ENCODE peak calls at places on chromosome 3, in seven cellular contexts. One of them, this sample, is unnamed.

GRCh38 chr3:160195106-160195505 is 30.1 kb upstream of the C3orf80 start:
- DNase-seq in H1: no peak
- DNase-seq in K562: no peak
- DNase-seq in SK-N-SH: no peak
- DNase-seq in HCT116: no peak
- DNase-seq in HepG2: no peak
- DNase-seq in GM12878: no peak
- DNase-seq in this sample: no peak

GRCh38 chr3:46971742-46972141 is 4.8 kb downstream of the CCDC12 start:
- DNase-seq in H1: no peak
- DNase-seq in K562: peak
- DNase-seq in SK-N-SH: no peak
- DNase-seq in HCT116: no peak
- DNase-seq in HepG2: no peak
- DNase-seq in GM12878: no peak
- DNase-seq in this sample: no peak

GRCh38 chr3:98855811-98856400 is 45.6 kb downstream of the DCBLD2 start:
- DNase-seq in H1: no peak
- DNase-seq in K562: no peak
- DNase-seq in SK-N-SH: no peak
- DNase-seq in HCT116: no peak
- DNase-seq in HepG2: no peak
- DNase-seq in GM12878: no peak
- DNase-seq in this sample: no peak

GRCh38 chr3:74750901-74751300 is 136.4 kb upstream of the CNTN3 start:
- DNase-seq in H1: no peak
- DNase-seq in K562: no peak
- DNase-seq in SK-N-SH: no peak
- DNase-seq in HCT116: no peak
- DNase-seq in HepG2: no peak
- DNase-seq in GM12878: no peak
- DNase-seq in this sample: no peak

GRCh38 chr3:134251731-134252391 is 1.2 kb upstream of the RYK start:
- DNase-seq in H1: no peak
- DNase-seq in K562: no peak
- DNase-seq in SK-N-SH: peak
- DNase-seq in HCT116: no peak
- DNase-seq in HepG2: peak
- DNase-seq in GM12878: no peak
- DNase-seq in this sample: no peak

GRCh38 chr3:120791958-120792357 is 49.4 kb downstream of the GTF2E1 start:
- DNase-seq in H1: no peak
- DNase-seq in K562: peak
- DNase-seq in SK-N-SH: no peak
- DNase-seq in HCT116: no peak
- DNase-seq in HepG2: no peak
- DNase-seq in GM12878: no peak
- DNase-seq in this sample: no peak

GRCh38 chr3:124082343-124082742 is 90.4 kb upstream of the ROPN1 start:
- DNase-seq in H1: no peak
- DNase-seq in K562: no peak
- DNase-seq in SK-N-SH: no peak
- DNase-seq in HCT116: no peak
- DNase-seq in HepG2: no peak
- DNase-seq in GM12878: no peak
- DNase-seq in this sample: no peak

GRCh38 chr3:149324332-149324731 is 9.1 kb downstream of the TM4SF18 start:
- DNase-seq in H1: no peak
- DNase-seq in K562: no peak
- DNase-seq in SK-N-SH: no peak
- DNase-seq in HCT116: no peak
- DNase-seq in HepG2: no peak
- DNase-seq in GM12878: no peak
- DNase-seq in this sample: no peak

GRCh38 chr3:151400341-151400740 is 15.8 kb upstream of the P2RY12 start:
- DNase-seq in H1: no peak
- DNase-seq in K562: no peak
- DNase-seq in SK-N-SH: no peak
- DNase-seq in HCT116: no peak
- DNase-seq in HepG2: no peak
- DNase-seq in GM12878: no peak
- DNase-seq in this sample: no peak

GRCh38 chr3:182979103-182979697 is 1.1 kb downstream of the DCUN1D1 start:
- DNase-seq in H1: no peak
- DNase-seq in K562: no peak
- DNase-seq in SK-N-SH: no peak
- DNase-seq in HCT116: no peak
- DNase-seq in HepG2: peak
- DNase-seq in GM12878: no peak
- DNase-seq in this sample: peak

GRCh38 chr3:6921041-6921440 is 60.1 kb downstream of the GRM7 start:
- DNase-seq in H1: no peak
- DNase-seq in K562: no peak
- DNase-seq in SK-N-SH: no peak
- DNase-seq in HCT116: no peak
- DNase-seq in HepG2: no peak
- DNase-seq in GM12878: no peak
- DNase-seq in this sample: no peak

GRCh38 chr3:66938338-66938963 is 59.7 kb upstream of the KBTBD8 start:
- DNase-seq in H1: peak
- DNase-seq in K562: peak
- DNase-seq in SK-N-SH: peak
- DNase-seq in HCT116: peak
- DNase-seq in HepG2: peak
- DNase-seq in GM12878: peak
- DNase-seq in this sample: peak

GRCh38 chr3:49747792-49748480 is 24.2 kb upstream of the GMPPB start:
- DNase-seq in H1: no peak
- DNase-seq in K562: no peak
- DNase-seq in SK-N-SH: no peak
- DNase-seq in HCT116: no peak
- DNase-seq in HepG2: peak
- DNase-seq in GM12878: no peak
- DNase-seq in this sample: no peak

GRCh38 chr3:23129817-23130216 is 73.3 kb upstream of the UBE2E2 start:
- DNase-seq in H1: no peak
- DNase-seq in K562: no peak
- DNase-seq in SK-N-SH: no peak
- DNase-seq in HCT116: no peak
- DNase-seq in HepG2: no peak
- DNase-seq in GM12878: no peak
- DNase-seq in this sample: peak

GRCh38 chr3:171458857-171459129 is 1.4 kb downstream of the TNIK start:
- DNase-seq in H1: no peak
- DNase-seq in K562: no peak
- DNase-seq in SK-N-SH: peak
- DNase-seq in HCT116: no peak
- DNase-seq in HepG2: no peak
- DNase-seq in GM12878: no peak
- DNase-seq in this sample: no peak

GRCh38 chr3:177053107-177053506 is 144.2 kb downstream of the TBL1XR1 start:
- DNase-seq in H1: no peak
- DNase-seq in K562: no peak
- DNase-seq in SK-N-SH: no peak
- DNase-seq in HCT116: no peak
- DNase-seq in HepG2: no peak
- DNase-seq in GM12878: no peak
- DNase-seq in this sample: no peak

GRCh38 chr3:28940530-28940929 is 340.3 kb upstream of the RBMS3 start:
- DNase-seq in H1: no peak
- DNase-seq in K562: no peak
- DNase-seq in SK-N-SH: no peak
- DNase-seq in HCT116: no peak
- DNase-seq in HepG2: no peak
- DNase-seq in GM12878: peak
- DNase-seq in this sample: no peak

GRCh38 chr3:190072856-190073255 is 47.8 kb downstream of the P3H2 start:
- DNase-seq in H1: no peak
- DNase-seq in K562: no peak
- DNase-seq in SK-N-SH: no peak
- DNase-seq in HCT116: no peak
- DNase-seq in HepG2: no peak
- DNase-seq in GM12878: no peak
- DNase-seq in this sample: no peak

GRCh38 chr3:24494616-24495333 is at the start of gene THRB:
- DNase-seq in H1: no peak
- DNase-seq in K562: peak
- DNase-seq in SK-N-SH: peak
- DNase-seq in HCT116: peak
- DNase-seq in HepG2: peak
- DNase-seq in GM12878: no peak
- DNase-seq in this sample: peak

GRCh38 chr3:166071831-166072230 is 234.6 kb upstream of the BCHE start:
- DNase-seq in H1: no peak
- DNase-seq in K562: no peak
- DNase-seq in SK-N-SH: no peak
- DNase-seq in HCT116: no peak
- DNase-seq in HepG2: no peak
- DNase-seq in GM12878: no peak
- DNase-seq in this sample: no peak

GRCh38 chr3:13621381-13622221 is 72.7 kb downstream of the FBLN2 start:
- DNase-seq in H1: no peak
- DNase-seq in K562: no peak
- DNase-seq in SK-N-SH: no peak
- DNase-seq in HCT116: no peak
- DNase-seq in HepG2: no peak
- DNase-seq in GM12878: no peak
- DNase-seq in this sample: no peak

GRCh38 chr3:18302517-18302916 is 122.6 kb downstream of the SATB1 start:
- DNase-seq in H1: no peak
- DNase-seq in K562: no peak
- DNase-seq in SK-N-SH: no peak
- DNase-seq in HCT116: no peak
- DNase-seq in HepG2: no peak
- DNase-seq in GM12878: no peak
- DNase-seq in this sample: no peak

GRCh38 chr3:119660474-119661150 is at the start of gene POPDC2:
- DNase-seq in H1: no peak
- DNase-seq in K562: no peak
- DNase-seq in SK-N-SH: peak
- DNase-seq in HCT116: no peak
- DNase-seq in HepG2: no peak
- DNase-seq in GM12878: no peak
- DNase-seq in this sample: no peak

GRCh38 chr3:100158877-100159563 is 44.7 kb upstream of the FILIP1L start:
- DNase-seq in H1: no peak
- DNase-seq in K562: no peak
- DNase-seq in SK-N-SH: peak
- DNase-seq in HCT116: no peak
- DNase-seq in HepG2: no peak
- DNase-seq in GM12878: no peak
- DNase-seq in this sample: no peak

GRCh38 chr3:38353151-38353550 is 6.6 kb downstream of the XYLB start:
- DNase-seq in H1: no peak
- DNase-seq in K562: no peak
- DNase-seq in SK-N-SH: no peak
- DNase-seq in HCT116: no peak
- DNase-seq in HepG2: no peak
- DNase-seq in GM12878: no peak
- DNase-seq in this sample: no peak

GRCh38 chr3:46680298-46680826 is 13.1 kb downstream of the ALS2CL start:
- DNase-seq in H1: no peak
- DNase-seq in K562: no peak
- DNase-seq in SK-N-SH: no peak
- DNase-seq in HCT116: no peak
- DNase-seq in HepG2: no peak
- DNase-seq in GM12878: no peak
- DNase-seq in this sample: no peak

DNA sequence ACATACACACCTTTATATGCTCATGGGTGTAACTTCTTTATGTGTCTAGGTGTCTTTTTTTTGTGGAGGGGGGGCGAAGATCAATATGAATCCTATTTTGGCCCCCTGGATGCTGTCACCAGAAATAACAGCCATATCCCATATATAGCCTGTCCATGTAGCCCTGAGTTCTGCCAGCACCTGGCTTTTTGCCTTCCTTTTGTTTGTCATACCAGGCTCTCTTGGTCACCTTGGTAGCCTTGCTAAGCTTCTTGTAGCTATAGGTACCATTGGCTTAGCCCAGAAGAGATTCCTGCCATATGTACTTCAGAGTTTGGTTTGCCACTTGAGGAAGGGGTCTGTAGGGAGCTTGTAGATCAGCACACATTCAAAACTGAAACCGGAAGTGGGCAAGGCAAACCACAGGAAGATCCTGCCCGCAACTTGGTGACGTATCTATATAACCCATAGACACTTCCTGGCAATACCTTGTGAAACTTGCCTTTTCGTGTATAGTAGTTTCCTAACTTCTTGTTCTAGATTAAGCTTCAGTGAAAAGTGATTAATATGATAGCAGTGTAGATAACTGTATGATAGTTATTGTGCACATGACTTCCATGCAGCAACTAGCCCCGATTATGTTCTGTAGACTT is 11.9 kb downstream of the RASA2 start:
- DNase-seq in H1: no peak
- DNase-seq in K562: no peak
- DNase-seq in SK-N-SH: no peak
- DNase-seq in HCT116: no peak
- DNase-seq in HepG2: no peak
- DNase-seq in GM12878: peak
- DNase-seq in this sample: no peak
- TF ChIP-seq JUND in H1: no peak
- TF ChIP-seq JUND in K562: no peak
- TF ChIP-seq JUND in SK-N-SH: no peak
- TF ChIP-seq JUND in HCT116: no peak
- TF ChIP-seq JUND in HepG2: no peak
- TF ChIP-seq JUND in GM12878: no peak
- TF ChIP-seq JUND in this sample: no peak

GRCh38 chr3:185630182-185630622 is 44.1 kb downstream of the SENP2 start:
- DNase-seq in H1: no peak
- DNase-seq in K562: no peak
- DNase-seq in SK-N-SH: no peak
- DNase-seq in HCT116: no peak
- DNase-seq in HepG2: no peak
- DNase-seq in GM12878: no peak
- DNase-seq in this sample: no peak
- TF ChIP-seq JUND in H1: no peak
- TF ChIP-seq JUND in K562: no peak
- TF ChIP-seq JUND in SK-N-SH: no peak
- TF ChIP-seq JUND in HCT116: no peak
- TF ChIP-seq JUND in HepG2: no peak
- TF ChIP-seq JUND in GM12878: no peak
- TF ChIP-seq JUND in this sample: no peak

GRCh38 chr3:128335621-128336296 is 130.9 kb downstream of the DNAJB8 start:
- DNase-seq in H1: no peak
- DNase-seq in K562: no peak
- DNase-seq in SK-N-SH: no peak
- DNase-seq in HCT116: no peak
- DNase-seq in HepG2: no peak
- DNase-seq in GM12878: no peak
- DNase-seq in this sample: peak
- TF ChIP-seq JUND in H1: no peak
- TF ChIP-seq JUND in K562: no peak
- TF ChIP-seq JUND in SK-N-SH: no peak
- TF ChIP-seq JUND in HCT116: no peak
- TF ChIP-seq JUND in HepG2: no peak
- TF ChIP-seq JUND in GM12878: no peak
- TF ChIP-seq JUND in this sample: no peak

GRCh38 chr3:62873672-62874397 is 1.4 kb downstream of the CADPS start:
- DNase-seq in H1: peak
- DNase-seq in K562: no peak
- DNase-seq in SK-N-SH: peak
- DNase-seq in HCT116: no peak
- DNase-seq in HepG2: no peak
- DNase-seq in GM12878: no peak
- DNase-seq in this sample: peak
- TF ChIP-seq JUND in H1: no peak
- TF ChIP-seq JUND in K562: no peak
- TF ChIP-seq JUND in SK-N-SH: no peak
- TF ChIP-seq JUND in HCT116: no peak
- TF ChIP-seq JUND in HepG2: no peak
- TF ChIP-seq JUND in GM12878: no peak
- TF ChIP-seq JUND in this sample: no peak

GRCh38 chr3:10366681-10367101 is 45.8 kb upstream of the SEC13 start:
- DNase-seq in H1: no peak
- DNase-seq in K562: no peak
- DNase-seq in SK-N-SH: no peak
- DNase-seq in HCT116: peak
- DNase-seq in HepG2: no peak
- DNase-seq in GM12878: no peak
- DNase-seq in this sample: no peak
- TF ChIP-seq JUND in H1: no peak
- TF ChIP-seq JUND in K562: no peak
- TF ChIP-seq JUND in SK-N-SH: peak
- TF ChIP-seq JUND in HCT116: peak
- TF ChIP-seq JUND in HepG2: no peak
- TF ChIP-seq JUND in GM12878: no peak
- TF ChIP-seq JUND in this sample: no peak